ENCODE peak calls at places on chromosomes 2 and 18, in four cellular contexts. B is HTR-8/SVneo; E is stimulated activated CD4-positive, alpha-beta T cell treated with anti-CD3 and anti-CD28 coated beads, Interleukin-2, amount 100 ng/mL, for 48 hours; X is activated T-cell treated with anti-CD3 and anti-CD28 coated beads for 48 hours. T is an unnamed sample.

GRCh38 chr2:134290363-134290762 is 36.5 kb downstream of the MGAT5 start:
- DNase-seq in B (no peak), E (no peak), X (no peak), T (no peak)

GRCh38 chr2:73939419-73939818 is 12.7 kb downstream of the DGUOK start:
- DNase-seq in B (no peak), E (no peak), X (no peak), T (no peak)

GRCh38 chr2:98382086-98382485 is 35.8 kb downstream of the CNGA3 start:
- DNase-seq in B (no peak), E (no peak), X (no peak), T (no peak)

GRCh38 chr2:104476075-104476474 is 377.8 kb upstream of the POU3F3 start:
- DNase-seq in B (no peak), E (no peak), X (no peak), T (no peak)

GRCh38 chr2:140998577-140998976 is 1132.2 kb downstream of the LRP1B start:
- DNase-seq in B (no peak), E (no peak), X (no peak), T (no peak)

GRCh38 chr18:63844254-63844653 is 43.3 kb upstream of the SERPINB2 start:
- DNase-seq in B (no peak), E (no peak), X (no peak), T (peak; percentile 16)

GRCh38 chr18:41594582-41594981 is 360.5 kb upstream of the PIK3C3 start:
- DNase-seq in B (no peak), E (no peak), X (no peak), T (no peak)

GRCh38 chr2:216548901-216549321 is 50.3 kb downstream of the RPL37A start:
- DNase-seq in B (no peak), E (no peak), X (no peak), T (no peak)

GRCh38 chr2:220332886-220333285 is 705.5 kb downstream of the SLC4A3 start:
- DNase-seq in B (no peak), E (no peak), X (no peak), T (no peak)